ENCODE peak calls at places on chromosomes 13 and 19, in six cellular contexts. V is iPS-NIHi11; S is ACHN; O is activated CD4-positive, alpha-beta T cell treated with anti-CD3 and anti-CD28 coated beads, Interleukin-2, amount 10 ng/mL, durations not matched to agents 7 days and 5 days; L is CD4-positive, CD25-positive, alpha-beta regulatory T cell; W is AG08395. C is an unnamed sample.

GRCh38 chr13:114002009-114002544 is 28.2 kb upstream of the C13orf46 start:
- DNase-seq in S (no peak), O (no peak), V (no peak), L (no peak), W (no peak), C (no peak)

GRCh38 chr19:2636897-2637683 is 65.4 kb downstream of the GNG7 start:
- DNase-seq in W (peak; percentile 79), V (peak; percentile 95), L (peak; percentile 70), S (peak; percentile 34), O (peak; percentile 78), C (no peak)

GRCh38 chr19:34580055-34580336 is 97.0 kb downstream of the SCGB2B2 start:
- DNase-seq in V (no peak), S (no peak), L (no peak), O (no peak), W (no peak), C (no peak)

GRCh38 chr13:50644081-50644871 is 199.2 kb downstream of the DLEU7 start:
- DNase-seq in S (no peak), W (no peak), L (no peak), O (no peak), V (no peak), C (no peak)

GRCh38 chr13:113976711-113977684 is 3.1 kb upstream of the C13orf46 start:
- DNase-seq in L (no peak), W (peak; percentile 90), O (no peak), S (peak; percentile 73), V (peak; percentile 64), C (peak; percentile 10)

GRCh38 chr19:19026299-19026971 is 6.9 kb downstream of the SUGP2 start:
- DNase-seq in L (no peak), V (no peak), W (no peak), O (no peak), S (no peak), C (no peak)

GRCh38 chr19:46616631-46617322 is 8.1 kb downstream of the PTGIR start:
- DNase-seq in O (peak; percentile 39), W (peak; percentile 51), L (peak; percentile 78), V (peak; percentile 86), S (peak; percentile 45), C (peak; percentile 4)

GRCh38 chr13:113297370-113297871 is 382 bp downstream of the LAMP1 start:
- DNase-seq in L (peak; percentile 70), V (no peak), O (peak; percentile 56), W (peak; percentile 12), S (no peak), C (no peak)

GRCh38 chr13:76016799-76017198 is 380.7 kb downstream of the LMO7 start:
- DNase-seq in W (peak; percentile 15), L (peak; percentile 28), S (peak; percentile 47), O (peak; percentile 29), V (peak; percentile 47), C (peak; percentile 5)

GRCh38 chr13:33125821-33126570 is 109.8 kb downstream of the KL start:
- DNase-seq in O (no peak), L (no peak), S (peak; percentile 90), W (peak; percentile 96), V (peak; percentile 54), C (peak; percentile 89)

GRCh38 chr19:41409288-41409687 is 11.7 kb downstream of the BCKDHA start:
- DNase-seq in W (peak; percentile 9), O (no peak), V (no peak), S (peak; percentile 67), L (no peak), C (peak; percentile 73)

GRCh38 chr19:35045667-35046300 is 4.3 kb downstream of the HPN start:
- DNase-seq in W (peak; percentile 71), V (peak; percentile 72), O (peak; percentile 57), S (peak; percentile 21), L (peak; percentile 66), C (no peak)

GRCh38 chr13:101660711-101661110 is 208.2 kb downstream of the ITGBL1 start:
- DNase-seq in L (no peak), W (no peak), V (no peak), O (no peak), S (no peak), C (no peak)

GRCh38 chr19:45972944-45973525 is 630 bp downstream of the NOVA2 start:
- DNase-seq in V (peak; percentile 35), O (no peak), W (no peak), L (no peak), S (no peak), C (no peak)

GRCh38 chr19:2732157-2732725 is 7.6 kb downstream of the SLC39A3 start:
- DNase-seq in V (peak; percentile 7), W (no peak), O (no peak), L (no peak), S (no peak), C (no peak)

GRCh38 chr13:113411216-113412023 is 41.9 kb downstream of the ADPRHL1 start:
- DNase-seq in V (no peak), L (no peak), W (peak; percentile 96), S (peak; percentile 84), O (no peak), C (peak; percentile 98)

GRCh38 chr13:84609716-84610115 is 727.4 kb upstream of the SLITRK1 start:
- DNase-seq in W (no peak), O (no peak), S (peak; percentile 83), V (no peak), L (no peak), C (peak; percentile 90)

GRCh38 chr19:10836478-10837325 is 690 bp upstream of the TMED1 start:
- DNase-seq in L (peak; percentile 91), W (no peak), O (peak; percentile 88), V (peak; percentile 81), S (no peak), C (no peak)

GRCh38 chr13:42899266-42899665 is 92.8 kb downstream of the EPSTI1 start:
- DNase-seq in O (no peak), L (peak; percentile 27), V (no peak), W (no peak), S (no peak), C (no peak)

GRCh38 chr19:45467456-45468158 is at the start of gene FOSB:
- DNase-seq in V (peak; percentile 90), S (peak; percentile 91), L (peak; percentile 94), W (peak; percentile 97), O (peak; percentile 95), C (peak; percentile 83)

GRCh38 chr13:39326471-39326870 is 276.5 kb downstream of the LHFPL6 start:
- DNase-seq in V (no peak), S (no peak), W (no peak), O (no peak), L (no peak), C (no peak)

GRCh38 chr19:57934820-57935665 is at the start of gene ZNF418:
- DNase-seq in V (peak; percentile 77), O (peak; percentile 68), L (peak; percentile 53), W (peak; percentile 82), S (no peak), C (no peak)